ENCODE peak calls at places on chromosomes 5 and 9, in eight cellular contexts. One of them, this sample, is unnamed.

GRCh38 chr9:120926397-120926928 is at the start of gene TRAF1:
- DNase-seq in choroid plexus epithelial cell: no peak
- DNase-seq in ovary: no peak
- DNase-seq in hepatocyte: no peak
- DNase-seq in fibroblast of pulmonary artery: no peak
- DNase-seq in suprapubic skin: peak
- DNase-seq in aorta: no peak
- DNase-seq in fibroblast of the aortic adventitia: no peak
- DNase-seq in this sample: no peak

GRCh38 chr5:39194466-39195136 is 24.8 kb downstream of the FYB1 start:
- DNase-seq in choroid plexus epithelial cell: peak
- DNase-seq in ovary: no peak
- DNase-seq in hepatocyte: peak
- DNase-seq in fibroblast of pulmonary artery: peak
- DNase-seq in suprapubic skin: no peak
- DNase-seq in aorta: no peak
- DNase-seq in fibroblast of the aortic adventitia: peak
- DNase-seq in this sample: no peak

GRCh38 chr9:114799441-114799840 is 6.4 kb downstream of the TNFSF15 start:
- DNase-seq in choroid plexus epithelial cell: peak
- DNase-seq in ovary: no peak
- DNase-seq in hepatocyte: peak
- DNase-seq in fibroblast of pulmonary artery: no peak
- DNase-seq in suprapubic skin: no peak
- DNase-seq in aorta: no peak
- DNase-seq in fibroblast of the aortic adventitia: no peak
- DNase-seq in this sample: no peak

GRCh38 chr5:10454591-10455272 is 13.1 kb downstream of the ROPN1L start:
- DNase-seq in choroid plexus epithelial cell: peak
- DNase-seq in ovary: no peak
- DNase-seq in hepatocyte: no peak
- DNase-seq in fibroblast of pulmonary artery: peak
- DNase-seq in suprapubic skin: no peak
- DNase-seq in aorta: no peak
- DNase-seq in fibroblast of the aortic adventitia: peak
- DNase-seq in this sample: peak

GRCh38 chr9:136080716-136081112 is 14.4 kb downstream of the NACC2 start:
- DNase-seq in choroid plexus epithelial cell: no peak
- DNase-seq in ovary: no peak
- DNase-seq in hepatocyte: no peak
- DNase-seq in fibroblast of pulmonary artery: no peak
- DNase-seq in suprapubic skin: no peak
- DNase-seq in aorta: no peak
- DNase-seq in fibroblast of the aortic adventitia: no peak
- DNase-seq in this sample: no peak

GRCh38 chr5:171418316-171418981 is 998 bp upstream of the FGF18 start:
- DNase-seq in choroid plexus epithelial cell: peak
- DNase-seq in ovary: peak
- DNase-seq in hepatocyte: peak
- DNase-seq in fibroblast of pulmonary artery: peak
- DNase-seq in suprapubic skin: peak
- DNase-seq in aorta: peak
- DNase-seq in fibroblast of the aortic adventitia: peak
- DNase-seq in this sample: peak

GRCh38 chr5:149053027-149053705 is 9.7 kb downstream of the SH3TC2 start:
- DNase-seq in choroid plexus epithelial cell: peak
- DNase-seq in ovary: no peak
- DNase-seq in hepatocyte: no peak
- DNase-seq in fibroblast of pulmonary artery: no peak
- DNase-seq in suprapubic skin: no peak
- DNase-seq in aorta: no peak
- DNase-seq in fibroblast of the aortic adventitia: peak
- DNase-seq in this sample: no peak

GRCh38 chr9:13688990-13689600 is 409.6 kb upstream of the MPDZ start:
- DNase-seq in choroid plexus epithelial cell: peak
- DNase-seq in ovary: no peak
- DNase-seq in hepatocyte: peak
- DNase-seq in fibroblast of pulmonary artery: peak
- DNase-seq in suprapubic skin: no peak
- DNase-seq in aorta: no peak
- DNase-seq in fibroblast of the aortic adventitia: peak
- DNase-seq in this sample: no peak

GRCh38 chr9:121445986-121446385 is 53.7 kb downstream of the GGTA1 start:
- DNase-seq in choroid plexus epithelial cell: no peak
- DNase-seq in ovary: no peak
- DNase-seq in hepatocyte: no peak
- DNase-seq in fibroblast of pulmonary artery: no peak
- DNase-seq in suprapubic skin: no peak
- DNase-seq in aorta: no peak
- DNase-seq in fibroblast of the aortic adventitia: no peak
- DNase-seq in this sample: no peak

GRCh38 chr9:124544535-124544934 is 37.3 kb upstream of the NR5A1 start:
- DNase-seq in choroid plexus epithelial cell: no peak
- DNase-seq in ovary: no peak
- DNase-seq in hepatocyte: no peak
- DNase-seq in fibroblast of pulmonary artery: no peak
- DNase-seq in suprapubic skin: no peak
- DNase-seq in aorta: no peak
- DNase-seq in fibroblast of the aortic adventitia: no peak
- DNase-seq in this sample: no peak

GRCh38 chr9:32345243-32345642 is 39.2 kb upstream of the ACO1 start:
- DNase-seq in choroid plexus epithelial cell: no peak
- DNase-seq in ovary: no peak
- DNase-seq in hepatocyte: no peak
- DNase-seq in fibroblast of pulmonary artery: no peak
- DNase-seq in suprapubic skin: no peak
- DNase-seq in aorta: no peak
- DNase-seq in fibroblast of the aortic adventitia: no peak
- DNase-seq in this sample: no peak

GRCh38 chr9:120579750-120580590 is at the start of gene CDK5RAP2:
- DNase-seq in choroid plexus epithelial cell: peak
- DNase-seq in ovary: peak
- DNase-seq in hepatocyte: peak
- DNase-seq in fibroblast of pulmonary artery: peak
- DNase-seq in suprapubic skin: peak
- DNase-seq in aorta: peak
- DNase-seq in fibroblast of the aortic adventitia: peak
- DNase-seq in this sample: peak

GRCh38 chr5:176846335-176847140 is 36.2 kb downstream of the UNC5A start:
- DNase-seq in choroid plexus epithelial cell: no peak
- DNase-seq in ovary: no peak
- DNase-seq in hepatocyte: peak
- DNase-seq in fibroblast of pulmonary artery: no peak
- DNase-seq in suprapubic skin: no peak
- DNase-seq in aorta: no peak
- DNase-seq in fibroblast of the aortic adventitia: no peak
- DNase-seq in this sample: no peak

GRCh38 chr5:143898914-143899591 is 87.1 kb downstream of the HMHB1 start:
- DNase-seq in choroid plexus epithelial cell: no peak
- DNase-seq in ovary: no peak
- DNase-seq in hepatocyte: no peak
- DNase-seq in fibroblast of pulmonary artery: no peak
- DNase-seq in suprapubic skin: no peak
- DNase-seq in aorta: no peak
- DNase-seq in fibroblast of the aortic adventitia: no peak
- DNase-seq in this sample: no peak

DNA sequence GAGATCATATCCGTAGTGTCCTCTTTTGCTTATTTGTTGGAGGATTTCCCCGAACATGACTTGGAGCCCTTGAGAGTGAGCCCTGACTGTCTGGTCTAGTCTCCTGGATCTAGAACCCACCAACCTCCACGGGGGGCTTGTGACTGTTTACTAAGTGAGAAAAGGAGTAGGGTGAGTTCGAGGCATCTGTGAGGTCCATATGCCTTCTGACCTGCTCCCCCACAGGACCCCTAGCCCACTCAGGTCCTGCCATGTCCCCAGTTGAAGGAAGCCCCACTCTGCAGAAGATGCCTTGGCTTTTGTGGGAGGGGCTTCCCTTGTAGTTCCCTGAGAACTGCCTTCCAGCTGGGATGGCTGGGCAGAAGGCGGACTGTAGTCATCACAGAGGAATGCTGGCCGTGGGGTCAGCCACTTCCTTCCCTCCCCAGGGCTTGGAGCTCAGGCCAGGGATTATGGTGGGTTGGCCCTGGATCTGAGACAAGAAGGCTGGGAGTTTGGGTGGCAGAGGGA is 7.0 kb upstream of the IRF1 start:
- DNase-seq in choroid plexus epithelial cell: peak
- DNase-seq in ovary: peak
- DNase-seq in hepatocyte: peak
- DNase-seq in fibroblast of pulmonary artery: peak
- DNase-seq in suprapubic skin: peak
- DNase-seq in aorta: peak
- DNase-seq in fibroblast of the aortic adventitia: peak
- DNase-seq in this sample: peak
- H3K4me3 ChIP-seq in choroid plexus epithelial cell: peak
- H3K4me3 ChIP-seq in ovary: no peak
- H3K4me3 ChIP-seq in hepatocyte: peak
- H3K4me3 ChIP-seq in fibroblast of pulmonary artery: peak
- H3K4me3 ChIP-seq in suprapubic skin: peak
- H3K4me3 ChIP-seq in aorta: no peak
- H3K4me3 ChIP-seq in fibroblast of the aortic adventitia: peak
- H3K4me3 ChIP-seq in this sample: peak

GRCh38 chr9:86993830-86994229 is 46.5 kb upstream of the GAS1 start:
- DNase-seq in choroid plexus epithelial cell: no peak
- DNase-seq in ovary: no peak
- DNase-seq in hepatocyte: no peak
- DNase-seq in fibroblast of pulmonary artery: no peak
- DNase-seq in suprapubic skin: no peak
- DNase-seq in aorta: no peak
- DNase-seq in fibroblast of the aortic adventitia: no peak
- DNase-seq in this sample: no peak

GRCh38 chr9:86997961-86998360 is 50.7 kb upstream of the GAS1 start:
- DNase-seq in choroid plexus epithelial cell: no peak
- DNase-seq in ovary: no peak
- DNase-seq in hepatocyte: no peak
- DNase-seq in fibroblast of pulmonary artery: no peak
- DNase-seq in suprapubic skin: no peak
- DNase-seq in aorta: no peak
- DNase-seq in fibroblast of the aortic adventitia: no peak
- DNase-seq in this sample: no peak

GRCh38 chr9:86990276-86990675 is 43.0 kb upstream of the GAS1 start:
- DNase-seq in choroid plexus epithelial cell: peak
- DNase-seq in ovary: no peak
- DNase-seq in hepatocyte: no peak
- DNase-seq in fibroblast of pulmonary artery: peak
- DNase-seq in suprapubic skin: no peak
- DNase-seq in aorta: no peak
- DNase-seq in fibroblast of the aortic adventitia: peak
- DNase-seq in this sample: no peak

GRCh38 chr9:86997158-86997557 is 49.9 kb upstream of the GAS1 start:
- DNase-seq in choroid plexus epithelial cell: peak
- DNase-seq in ovary: no peak
- DNase-seq in hepatocyte: peak
- DNase-seq in fibroblast of pulmonary artery: peak
- DNase-seq in suprapubic skin: no peak
- DNase-seq in aorta: no peak
- DNase-seq in fibroblast of the aortic adventitia: no peak
- DNase-seq in this sample: no peak

DNA sequence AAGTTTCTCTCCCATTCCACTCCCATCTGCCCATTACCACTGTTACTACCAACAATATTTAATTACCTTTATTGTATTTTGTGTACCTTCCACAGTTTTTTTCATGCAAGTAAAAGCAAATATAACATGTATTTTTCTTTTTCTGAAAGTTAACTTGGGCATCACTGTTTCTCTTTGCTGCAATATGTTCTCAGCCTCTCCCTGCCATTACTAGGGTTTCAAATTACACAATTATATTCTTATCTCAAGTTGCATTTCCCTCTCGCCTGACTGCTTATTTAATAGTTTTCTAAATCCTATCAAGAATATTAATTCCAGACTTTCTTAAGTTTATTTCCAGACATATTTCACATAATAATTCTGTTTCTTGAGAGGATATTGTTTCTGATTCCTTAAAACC is 46.9 kb upstream of the GAS1 start:
- DNase-seq in choroid plexus epithelial cell: peak
- DNase-seq in ovary: no peak
- DNase-seq in hepatocyte: no peak
- DNase-seq in fibroblast of pulmonary artery: no peak
- DNase-seq in suprapubic skin: no peak
- DNase-seq in aorta: no peak
- DNase-seq in fibroblast of the aortic adventitia: peak
- DNase-seq in this sample: no peak
- H3K4me3 ChIP-seq in choroid plexus epithelial cell: no peak
- H3K4me3 ChIP-seq in ovary: no peak
- H3K4me3 ChIP-seq in hepatocyte: no peak
- H3K4me3 ChIP-seq in fibroblast of pulmonary artery: no peak
- H3K4me3 ChIP-seq in suprapubic skin: no peak
- H3K4me3 ChIP-seq in aorta: no peak
- H3K4me3 ChIP-seq in fibroblast of the aortic adventitia: no peak
- H3K4me3 ChIP-seq in this sample: no peak

DNA sequence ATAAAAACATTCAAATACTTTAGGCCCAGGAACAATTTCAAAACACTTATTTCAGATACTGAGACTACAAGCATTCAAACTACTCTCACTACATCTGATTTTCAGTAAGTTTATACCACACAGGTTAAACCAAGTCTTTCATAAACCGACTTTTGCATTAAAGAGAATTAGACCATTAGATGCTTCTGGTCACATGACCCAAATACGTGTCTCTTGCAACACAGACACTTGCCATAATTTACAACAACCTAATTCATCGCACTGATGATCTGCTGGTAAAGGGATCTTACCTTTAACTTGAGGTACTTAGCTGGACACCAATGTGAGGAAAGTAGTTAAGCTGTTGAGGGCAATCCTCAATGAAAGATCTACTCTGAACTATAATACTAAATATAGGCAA is 3.2 kb downstream of the HNRNPH1 start:
- DNase-seq in choroid plexus epithelial cell: no peak
- DNase-seq in ovary: no peak
- DNase-seq in hepatocyte: no peak
- DNase-seq in fibroblast of pulmonary artery: no peak
- DNase-seq in suprapubic skin: no peak
- DNase-seq in aorta: no peak
- DNase-seq in fibroblast of the aortic adventitia: peak
- DNase-seq in this sample: no peak
- H3K4me3 ChIP-seq in choroid plexus epithelial cell: peak
- H3K4me3 ChIP-seq in ovary: peak
- H3K4me3 ChIP-seq in hepatocyte: peak
- H3K4me3 ChIP-seq in fibroblast of pulmonary artery: peak
- H3K4me3 ChIP-seq in suprapubic skin: peak
- H3K4me3 ChIP-seq in aorta: peak
- H3K4me3 ChIP-seq in fibroblast of the aortic adventitia: peak
- H3K4me3 ChIP-seq in this sample: peak

DNA sequence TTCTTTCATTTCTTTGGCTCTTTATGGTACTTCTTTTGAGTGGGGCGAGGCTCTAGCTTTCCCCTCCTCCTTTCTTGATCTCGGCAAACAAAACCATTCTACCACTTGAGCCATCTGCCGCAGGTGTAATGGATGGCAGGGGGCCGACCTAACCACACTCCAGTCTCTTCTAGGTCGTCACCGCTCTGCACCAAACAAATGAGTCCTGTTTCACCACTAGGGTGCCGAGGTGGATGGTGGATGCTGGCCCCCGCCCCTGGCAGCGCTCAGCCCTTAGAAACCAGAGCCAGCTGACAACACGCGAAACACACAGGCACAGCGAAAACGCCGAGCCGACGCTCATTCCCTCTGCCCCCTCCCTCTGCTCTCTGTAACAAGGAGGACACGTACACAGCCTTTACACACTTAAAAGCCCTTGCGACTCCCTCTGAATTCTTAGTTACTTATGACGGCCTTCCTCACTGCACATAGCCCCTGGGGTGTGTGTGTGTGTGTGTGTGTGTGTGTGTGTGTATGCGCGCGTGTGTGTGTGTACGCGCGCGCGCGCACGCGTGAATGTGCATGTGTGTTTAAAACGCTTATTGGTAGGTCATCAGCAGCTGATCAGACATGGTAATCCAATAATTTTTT is 199.4 kb downstream of the MEF2C start:
- DNase-seq in choroid plexus epithelial cell: no peak
- DNase-seq in ovary: no peak
- DNase-seq in hepatocyte: no peak
- DNase-seq in fibroblast of pulmonary artery: no peak
- DNase-seq in suprapubic skin: no peak
- DNase-seq in aorta: peak
- DNase-seq in fibroblast of the aortic adventitia: no peak
- DNase-seq in this sample: no peak
- H3K4me3 ChIP-seq in choroid plexus epithelial cell: no peak
- H3K4me3 ChIP-seq in ovary: no peak
- H3K4me3 ChIP-seq in hepatocyte: no peak
- H3K4me3 ChIP-seq in fibroblast of pulmonary artery: no peak
- H3K4me3 ChIP-seq in suprapubic skin: no peak
- H3K4me3 ChIP-seq in aorta: no peak
- H3K4me3 ChIP-seq in fibroblast of the aortic adventitia: no peak
- H3K4me3 ChIP-seq in this sample: no peak

This sample was measured in uterus.